ENCODE peak calls at places on chromosomes 16 and 17, in eight cellular contexts. B, J, N, K, D, C, M and A are unnamed samples.

GRCh38 chr17:2697611-2698162 is 13.9 kb downstream of the CLUH start:
- DNase-seq in M (no peak), B (no peak), K (peak), C (peak), J (peak), D (peak), N (no peak), A (no peak)

GRCh38 chr16:66580605-66581209 is 1.4 kb downstream of the CMTM2 start:
- DNase-seq in K (no peak), C (no peak), N (no peak), B (no peak), J (no peak), M (no peak), D (no peak), A (peak)

GRCh38 chr16:27321013-27321960 is 7.5 kb downstream of the IL4R start:
- DNase-seq in J (peak), N (no peak), K (no peak), B (no peak), M (no peak), D (no peak), C (no peak), A (peak)

GRCh38 chr16:660459-661183 is 7.3 kb upstream of the RHOT2 start:
- DNase-seq in J (peak), B (peak), N (peak), M (peak), C (peak), K (peak), D (peak), A (no peak)

GRCh38 chr17:2928294-2928890 is 132.2 kb downstream of the RAP1GAP2 start:
- DNase-seq in B (no peak), M (no peak), J (no peak), K (no peak), N (no peak), C (no peak), D (no peak), A (no peak)

GRCh38 chr17:63419949-63420867 is 25.9 kb downstream of the CYB561 start:
- DNase-seq in C (no peak), B (no peak), N (no peak), D (no peak), M (peak), J (no peak), K (no peak), A (no peak)

GRCh38 chr17:72192409-72193192 is 71.8 kb downstream of the SOX9 start:
- DNase-seq in C (peak), M (no peak), D (no peak), K (no peak), N (peak), J (no peak), B (no peak), A (peak)

GRCh38 chr17:32960815-32961214 is 30.8 kb upstream of the SPACA3 start:
- DNase-seq in D (no peak), N (no peak), B (no peak), K (no peak), M (no peak), C (no peak), J (no peak), A (no peak)

GRCh38 chr17:71486171-71486740 is 634.6 kb upstream of the SOX9 start:
- DNase-seq in N (no peak), M (no peak), D (no peak), K (no peak), B (no peak), C (no peak), J (no peak), A (no peak)

GRCh38 chr17:67441052-67441738 is 64.1 kb downstream of the PITPNC1 start:
- DNase-seq in C (peak), B (peak), N (peak), K (peak), D (no peak), M (no peak), J (no peak), A (peak)

GRCh38 chr17:47605006-47605405 is 44.7 kb upstream of the KPNB1 start:
- DNase-seq in C (no peak), N (no peak), D (no peak), B (no peak), K (no peak), M (no peak), J (no peak), A (no peak)

GRCh38 chr17:42120161-42121065 is 754 bp downstream of the KAT2A start:
- DNase-seq in J (no peak), D (peak), M (peak), K (no peak), B (no peak), N (no peak), C (no peak), A (no peak)

GRCh38 chr17:42122371-42123303 is at the start of gene HSPB9:
- DNase-seq in K (peak), D (peak), J (no peak), C (no peak), N (no peak), M (no peak), B (no peak), A (no peak)

GRCh38 chr17:42119301-42119700 is 1.9 kb downstream of the KAT2A start:
- DNase-seq in J (no peak), K (no peak), M (no peak), B (no peak), D (peak), N (no peak), C (no peak), A (no peak)

GRCh38 chr17:42118545-42118944 is 2.6 kb downstream of the KAT2A start:
- DNase-seq in K (no peak), D (no peak), M (peak), J (no peak), N (peak), C (no peak), B (no peak), A (no peak)

GRCh38 chr17:42121066-42121769 is at the start of gene KAT2A:
- DNase-seq in B (peak), M (peak), N (peak), J (no peak), D (peak), K (peak), C (peak), A (peak)
- TF ChIP-seq POLR2A in B (no peak), M (peak), N (peak), J (no peak), D (no peak), K (no peak), C (no peak), A (peak)

DNA sequence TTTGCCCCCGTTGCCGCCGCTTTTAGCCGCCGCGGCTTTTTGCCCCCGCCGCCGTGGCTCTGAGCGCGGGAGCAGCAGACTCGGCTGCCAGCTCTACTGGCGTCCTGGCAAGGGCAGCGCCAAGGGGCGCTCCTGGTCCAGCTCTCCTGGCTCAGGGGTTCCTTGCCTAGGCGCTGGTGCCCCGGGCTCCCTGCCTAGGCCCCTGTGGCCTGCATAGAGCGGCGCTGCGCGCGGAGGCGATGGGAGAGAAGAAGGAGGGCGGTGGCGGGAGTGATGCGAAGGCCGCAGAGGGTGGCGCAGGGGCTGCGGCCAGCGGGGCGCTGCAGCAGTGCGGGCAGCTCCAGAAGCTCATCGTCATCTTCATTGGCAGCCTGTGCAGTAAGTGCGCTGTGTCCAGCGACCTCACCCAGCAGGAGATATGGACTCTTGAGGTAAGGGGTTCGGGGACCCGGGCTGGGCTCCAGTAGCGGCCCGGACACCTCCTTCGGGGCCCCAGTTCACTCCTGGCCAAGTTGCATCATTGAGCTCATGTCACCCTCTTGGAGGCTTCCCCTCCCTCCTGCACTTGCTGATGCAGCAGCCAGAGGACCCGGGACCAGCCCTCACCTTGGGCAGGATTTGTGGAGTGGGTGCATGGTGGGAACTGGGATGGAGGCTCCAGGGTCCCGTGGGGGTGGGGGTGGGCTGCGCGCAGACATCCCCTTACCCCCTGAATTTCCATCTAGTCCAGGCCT is 1344.4 kb downstream of the TP53TG3F start:
- DNase-seq in J (peak), N (no peak), C (no peak), D (peak), M (no peak), B (no peak), K (no peak), A (no peak)
- TF ChIP-seq POLR2A in J (no peak), N (no peak), C (no peak), D (no peak), M (no peak), B (no peak), K (no peak), A (no peak)

GRCh38 chr17:45145035-45145389 is 3.3 kb upstream of the HEXIM1 start:
- DNase-seq in J (no peak), M (no peak), B (no peak), K (no peak), C (no peak), D (no peak), N (no peak), A (no peak)

GRCh38 chr17:45147102-45147580 is 1.1 kb upstream of the HEXIM1 start:
- DNase-seq in B (peak), C (no peak), J (no peak), K (no peak), N (no peak), M (peak), D (no peak), A (no peak)

GRCh38 chr17:45146166-45146565 is 2.1 kb upstream of the HEXIM1 start:
- DNase-seq in N (no peak), J (no peak), B (peak), C (peak), D (no peak), M (no peak), K (no peak), A (no peak)

GRCh38 chr17:45147581-45148182 is 593 bp upstream of the HEXIM1 start:
- DNase-seq in D (peak), C (peak), M (peak), B (peak), K (peak), N (peak), J (no peak), A (no peak)

DNA sequence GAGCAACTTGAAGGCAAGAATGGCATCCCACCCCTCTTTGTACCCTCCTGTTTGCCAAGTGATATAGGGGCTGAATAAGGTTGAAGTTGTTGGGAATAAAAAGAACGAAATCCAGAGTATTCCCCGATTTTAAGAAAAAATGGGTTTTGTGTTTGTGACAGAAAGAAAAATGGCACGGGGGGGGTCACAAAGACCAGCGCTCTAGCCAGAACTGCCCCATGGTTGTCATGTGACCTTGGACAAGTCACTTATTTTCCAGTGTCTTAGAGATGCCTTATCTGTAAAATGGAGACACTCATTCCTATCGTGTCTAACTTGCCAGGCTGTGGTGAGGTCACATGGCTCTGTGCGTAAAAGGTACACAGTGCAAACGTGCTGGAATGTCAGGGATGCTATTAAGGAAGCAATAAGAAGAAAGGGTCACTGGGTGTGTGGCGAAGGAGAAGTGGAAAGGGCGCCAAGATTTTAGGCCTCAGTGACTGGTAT is 1.6 kb upstream of the HEXIM1 start:
- DNase-seq in K (peak), M (peak), C (peak), J (no peak), N (peak), D (no peak), B (no peak), A (no peak)
- TF ChIP-seq POLR2A in K (no peak), M (peak), C (no peak), J (no peak), N (no peak), D (no peak), B (no peak), A (no peak)

DNA sequence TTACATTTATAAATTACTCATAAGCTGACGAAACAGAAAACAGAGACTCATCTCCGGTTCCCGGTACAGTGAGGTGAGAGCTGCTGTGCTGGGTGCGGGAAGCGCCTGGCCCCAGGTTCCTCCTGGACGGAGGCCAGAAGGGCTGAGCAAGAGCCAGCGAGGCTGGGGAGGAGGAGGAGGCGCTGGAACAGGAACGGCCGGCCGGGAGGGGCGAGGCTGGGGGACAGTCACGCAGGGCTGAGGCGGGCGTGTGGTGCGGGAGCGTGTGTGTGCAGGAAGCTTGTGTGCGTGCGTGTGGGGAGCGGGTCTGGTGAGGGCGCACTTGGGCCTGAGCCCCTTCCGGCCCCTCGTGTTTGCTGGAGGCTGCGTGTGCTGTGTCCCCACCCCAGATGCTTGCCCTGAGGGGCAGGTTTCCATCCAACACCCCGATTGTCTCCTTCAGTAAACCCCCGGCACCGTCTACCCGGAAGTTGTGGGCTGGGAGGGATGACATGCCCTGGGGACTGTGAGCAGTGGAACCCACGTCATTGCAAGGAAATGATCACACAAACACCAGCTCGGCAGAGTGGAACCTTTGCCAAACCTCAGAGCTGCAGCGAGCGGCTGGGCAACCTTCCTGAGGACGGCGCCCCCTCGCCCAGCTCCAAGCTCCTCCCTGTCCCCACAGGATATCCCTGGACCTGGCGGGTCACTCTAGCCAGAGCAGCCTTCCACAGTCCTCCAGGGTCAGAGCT is 19.4 kb downstream of the CD7 start:
- DNase-seq in D (peak), B (peak), C (peak), M (peak), N (peak), K (peak), J (peak), A (peak)
- TF ChIP-seq POLR2A in D (no peak), B (no peak), C (no peak), M (peak), N (peak), K (no peak), J (peak), A (peak)

GRCh38 chr16:67834242-67834614 is 7.9 kb upstream of the THAP11 start:
- DNase-seq in N (no peak), M (no peak), K (no peak), B (no peak), J (no peak), C (no peak), D (no peak), A (no peak)

GRCh38 chr16:67833418-67834241 is 8.5 kb upstream of the THAP11 start:
- DNase-seq in D (peak), J (peak), K (peak), N (peak), M (peak), B (peak), C (peak), A (peak)

GRCh38 chr16:67828651-67829050 is 13.5 kb upstream of the THAP11 start:
- DNase-seq in M (no peak), N (no peak), K (no peak), J (no peak), D (peak), B (no peak), C (no peak), A (no peak)

GRCh38 chr16:67837811-67838210 is 4.3 kb upstream of the THAP11 start:
- DNase-seq in D (no peak), B (no peak), K (no peak), N (no peak), J (no peak), C (no peak), M (no peak), A (no peak)

DNA sequence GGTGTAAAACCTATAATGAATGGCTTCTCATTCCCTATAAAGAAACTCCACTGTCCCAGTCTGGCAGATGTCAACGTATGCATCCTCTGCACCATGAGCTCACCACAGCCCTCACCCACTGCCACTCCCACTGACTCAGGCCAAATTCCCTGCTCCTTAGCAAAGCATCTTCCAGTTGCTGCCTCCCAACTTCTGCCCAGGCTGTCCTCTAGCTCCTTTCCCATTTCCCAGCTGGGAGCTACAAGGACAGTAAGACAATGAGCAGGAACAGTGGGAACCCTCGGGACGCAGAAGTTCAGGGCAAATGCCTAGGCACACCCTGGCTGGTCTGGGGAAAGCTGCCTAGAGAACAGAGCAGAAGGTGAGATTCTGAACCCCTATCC is 9.1 kb upstream of the THAP11 start:
- DNase-seq in N (no peak), M (peak), D (peak), K (no peak), J (no peak), C (no peak), B (no peak), A (peak)
- TF ChIP-seq POLR2A in N (no peak), M (no peak), D (no peak), K (no peak), J (no peak), C (no peak), B (no peak), A (no peak)